ENCODE peak calls at places on chromosomes 1 and 21, in eight cellular contexts. One of them, this sample, is unnamed. For H3K4me1, the result is how much of the 10 kb centered on the place peaks cover.

GRCh38 chr21:42199488-42200463 is 19.2 kb upstream of the ABCG1 start:
- DNase-seq in endodermal cell: peak
- DNase-seq in neural progenitor cell: no peak
- DNase-seq in K562: no peak
- DNase-seq in Karpas-422: peak
- DNase-seq in PC-3: peak
- DNase-seq in IMR-90: peak
- DNase-seq in H9: no peak
- DNase-seq in this sample: no peak

GRCh38 chr1:208432346-208432745 is 188.2 kb upstream of the PLXNA2 start:
- DNase-seq in endodermal cell: no peak
- DNase-seq in neural progenitor cell: peak
- DNase-seq in K562: no peak
- DNase-seq in Karpas-422: no peak
- DNase-seq in PC-3: no peak
- DNase-seq in IMR-90: no peak
- DNase-seq in H9: no peak
- DNase-seq in this sample: no peak

GRCh38 chr1:67612690-67613322 is 72.2 kb upstream of the GADD45A start:
- DNase-seq in endodermal cell: peak
- DNase-seq in neural progenitor cell: no peak
- DNase-seq in K562: no peak
- DNase-seq in Karpas-422: no peak
- DNase-seq in PC-3: peak
- DNase-seq in IMR-90: no peak
- DNase-seq in H9: no peak
- DNase-seq in this sample: no peak

GRCh38 chr1:178501705-178502329 is 5.1 kb upstream of the CLEC20A start:
- DNase-seq in endodermal cell: peak
- DNase-seq in neural progenitor cell: peak
- DNase-seq in K562: peak
- DNase-seq in Karpas-422: peak
- DNase-seq in PC-3: peak
- DNase-seq in IMR-90: peak
- DNase-seq in H9: peak
- DNase-seq in this sample: peak

GRCh38 chr21:45335151-45335760 is 47.6 kb upstream of the POFUT2 start:
- DNase-seq in endodermal cell: no peak
- DNase-seq in neural progenitor cell: no peak
- DNase-seq in K562: no peak
- DNase-seq in Karpas-422: no peak
- DNase-seq in PC-3: no peak
- DNase-seq in IMR-90: no peak
- DNase-seq in H9: no peak
- DNase-seq in this sample: no peak

GRCh38 chr1:64472805-64473204 is 2.9 kb downstream of the CACHD1 start:
- DNase-seq in endodermal cell: peak
- DNase-seq in neural progenitor cell: peak
- DNase-seq in K562: no peak
- DNase-seq in Karpas-422: no peak
- DNase-seq in PC-3: no peak
- DNase-seq in IMR-90: no peak
- DNase-seq in H9: peak
- DNase-seq in this sample: no peak

GRCh38 chr1:218779341-218779831 is 394.3 kb upstream of the LYPLAL1 start:
- DNase-seq in endodermal cell: no peak
- DNase-seq in neural progenitor cell: no peak
- DNase-seq in K562: no peak
- DNase-seq in Karpas-422: no peak
- DNase-seq in PC-3: peak
- DNase-seq in IMR-90: peak
- DNase-seq in H9: no peak
- DNase-seq in this sample: no peak

GRCh38 chr21:31145271-31145801 is 107.1 kb upstream of the KRTAP19-8 start:
- DNase-seq in endodermal cell: no peak
- DNase-seq in neural progenitor cell: no peak
- DNase-seq in K562: no peak
- DNase-seq in Karpas-422: no peak
- DNase-seq in PC-3: no peak
- DNase-seq in IMR-90: peak
- DNase-seq in H9: no peak
- DNase-seq in this sample: no peak

GRCh38 chr1:235601087-235601486 is 48.5 kb downstream of the GNG4 start:
- DNase-seq in endodermal cell: peak
- DNase-seq in neural progenitor cell: peak
- DNase-seq in K562: no peak
- DNase-seq in Karpas-422: peak
- DNase-seq in PC-3: peak
- DNase-seq in IMR-90: no peak
- DNase-seq in H9: peak
- DNase-seq in this sample: peak

GRCh38 chr1:192311281-192311680 is 5.5 kb upstream of the RGS21 start:
- DNase-seq in endodermal cell: no peak
- DNase-seq in neural progenitor cell: no peak
- DNase-seq in K562: peak
- DNase-seq in Karpas-422: peak
- DNase-seq in PC-3: peak
- DNase-seq in IMR-90: peak
- DNase-seq in H9: no peak
- DNase-seq in this sample: peak

GRCh38 chr21:41894922-41895557 is 15.9 kb upstream of the PRDM15 start:
- DNase-seq in endodermal cell: no peak
- DNase-seq in neural progenitor cell: no peak
- DNase-seq in K562: peak
- DNase-seq in Karpas-422: no peak
- DNase-seq in PC-3: peak
- DNase-seq in IMR-90: peak
- DNase-seq in H9: no peak
- DNase-seq in this sample: no peak

GRCh38 chr1:117795190-117795589 is 134.2 kb downstream of the GDAP2 start:
- DNase-seq in endodermal cell: no peak
- DNase-seq in neural progenitor cell: no peak
- DNase-seq in K562: peak
- DNase-seq in Karpas-422: no peak
- DNase-seq in PC-3: peak
- DNase-seq in IMR-90: peak
- DNase-seq in H9: no peak
- DNase-seq in this sample: no peak

GRCh38 chr1:229132706-229133105 is 138.2 kb upstream of the RAB4A start:
- DNase-seq in endodermal cell: no peak
- DNase-seq in neural progenitor cell: no peak
- DNase-seq in K562: no peak
- DNase-seq in Karpas-422: no peak
- DNase-seq in PC-3: no peak
- DNase-seq in IMR-90: no peak
- DNase-seq in H9: no peak
- DNase-seq in this sample: no peak

GRCh38 chr21:44917446-44918106 is 3.1 kb downstream of the ITGB2 start:
- DNase-seq in endodermal cell: peak
- DNase-seq in neural progenitor cell: no peak
- DNase-seq in K562: no peak
- DNase-seq in Karpas-422: no peak
- DNase-seq in PC-3: no peak
- DNase-seq in IMR-90: no peak
- DNase-seq in H9: no peak
- DNase-seq in this sample: no peak

DNA sequence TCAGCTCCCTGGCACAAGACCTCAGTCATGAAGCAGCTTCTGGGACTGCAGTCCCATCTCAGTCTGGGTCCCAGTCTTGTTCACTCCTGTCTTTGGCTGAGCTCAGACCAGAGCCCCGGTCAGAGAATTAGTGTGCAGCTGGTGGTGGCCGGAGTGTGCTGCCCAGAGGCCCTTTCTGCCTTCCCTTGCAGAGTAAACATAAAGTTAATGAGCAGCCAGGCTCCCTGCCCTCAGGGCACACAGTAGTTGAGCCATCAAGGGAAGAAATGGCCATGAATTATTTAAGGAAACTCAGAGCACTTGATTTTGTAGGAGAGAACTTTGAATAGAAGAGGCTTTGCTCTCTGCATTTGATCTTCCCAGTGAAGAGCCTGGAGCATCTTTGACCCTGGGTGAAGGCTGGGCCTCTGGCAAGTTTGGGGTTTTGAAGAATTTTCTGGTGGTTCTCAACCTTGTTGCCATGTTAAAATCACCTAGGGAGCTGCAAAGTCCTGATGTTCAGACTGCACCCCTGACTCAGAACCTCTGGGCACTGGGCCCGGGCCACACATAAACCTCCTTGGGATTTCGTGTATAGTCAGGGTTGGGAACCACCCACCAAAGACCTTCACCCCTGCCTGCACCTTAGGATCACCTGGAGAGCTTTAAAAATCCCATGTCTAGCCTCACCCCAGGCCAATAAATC is 26.4 kb upstream of the SELENON start:
- DNase-seq in endodermal cell: no peak
- DNase-seq in neural progenitor cell: no peak
- DNase-seq in K562: no peak
- DNase-seq in Karpas-422: no peak
- DNase-seq in PC-3: peak
- DNase-seq in IMR-90: peak
- DNase-seq in H9: no peak
- DNase-seq in this sample: no peak
- H3K4me1 ChIP-seq in endodermal cell: under half
- H3K4me1 ChIP-seq in neural progenitor cell: under half
- H3K4me1 ChIP-seq in K562: under half
- H3K4me1 ChIP-seq in Karpas-422: under half
- H3K4me1 ChIP-seq in PC-3: under half
- H3K4me1 ChIP-seq in IMR-90: under half
- H3K4me1 ChIP-seq in H9: under half
- H3K4me1 ChIP-seq in this sample: under half

GRCh38 chr1:15204931-15205330 is 42.1 kb upstream of the FHAD1 start:
- DNase-seq in endodermal cell: no peak
- DNase-seq in neural progenitor cell: no peak
- DNase-seq in K562: no peak
- DNase-seq in Karpas-422: no peak
- DNase-seq in PC-3: no peak
- DNase-seq in IMR-90: no peak
- DNase-seq in H9: no peak
- DNase-seq in this sample: no peak

GRCh38 chr1:15207829-15208429 is 39.1 kb upstream of the FHAD1 start:
- DNase-seq in endodermal cell: peak
- DNase-seq in neural progenitor cell: no peak
- DNase-seq in K562: no peak
- DNase-seq in Karpas-422: no peak
- DNase-seq in PC-3: no peak
- DNase-seq in IMR-90: no peak
- DNase-seq in H9: no peak
- DNase-seq in this sample: no peak

GRCh38 chr1:15207031-15207828 is 39.8 kb upstream of the FHAD1 start:
- DNase-seq in endodermal cell: peak
- DNase-seq in neural progenitor cell: peak
- DNase-seq in K562: no peak
- DNase-seq in Karpas-422: no peak
- DNase-seq in PC-3: no peak
- DNase-seq in IMR-90: no peak
- DNase-seq in H9: peak
- DNase-seq in this sample: no peak

GRCh38 chr1:15205586-15206346 is 41.3 kb upstream of the FHAD1 start:
- DNase-seq in endodermal cell: no peak
- DNase-seq in neural progenitor cell: no peak
- DNase-seq in K562: no peak
- DNase-seq in Karpas-422: no peak
- DNase-seq in PC-3: no peak
- DNase-seq in IMR-90: no peak
- DNase-seq in H9: no peak
- DNase-seq in this sample: no peak

GRCh38 chr1:15206418-15207030 is 40.5 kb upstream of the FHAD1 start:
- DNase-seq in endodermal cell: peak
- DNase-seq in neural progenitor cell: peak
- DNase-seq in K562: no peak
- DNase-seq in Karpas-422: no peak
- DNase-seq in PC-3: peak
- DNase-seq in IMR-90: peak
- DNase-seq in H9: no peak
- DNase-seq in this sample: no peak
- H3K9ac ChIP-seq in endodermal cell: no peak
- H3K9ac ChIP-seq in neural progenitor cell: no peak
- H3K9ac ChIP-seq in K562: no peak
- H3K9ac ChIP-seq in Karpas-422: no peak
- H3K9ac ChIP-seq in PC-3: no peak
- H3K9ac ChIP-seq in IMR-90: no peak
- H3K9ac ChIP-seq in H9: no peak
- H3K9ac ChIP-seq in this sample: no peak

GRCh38 chr1:39113109-39113743 is 87.1 kb downstream of the NDUFS5 start:
- DNase-seq in endodermal cell: no peak
- DNase-seq in neural progenitor cell: no peak
- DNase-seq in K562: no peak
- DNase-seq in Karpas-422: peak
- DNase-seq in PC-3: no peak
- DNase-seq in IMR-90: no peak
- DNase-seq in H9: no peak
- DNase-seq in this sample: no peak
- H3K4me1 ChIP-seq in endodermal cell: under half
- H3K4me1 ChIP-seq in neural progenitor cell: under half
- H3K4me1 ChIP-seq in K562: under half
- H3K4me1 ChIP-seq in Karpas-422: under half
- H3K4me1 ChIP-seq in PC-3: half or more
- H3K4me1 ChIP-seq in IMR-90: under half
- H3K4me1 ChIP-seq in H9: under half
- H3K4me1 ChIP-seq in this sample: under half

GRCh38 chr1:94863297-94863911 is 43.2 kb downstream of the SLC44A3 start:
- DNase-seq in endodermal cell: no peak
- DNase-seq in neural progenitor cell: no peak
- DNase-seq in K562: no peak
- DNase-seq in Karpas-422: no peak
- DNase-seq in PC-3: peak
- DNase-seq in IMR-90: peak
- DNase-seq in H9: no peak
- DNase-seq in this sample: no peak
- H3K9ac ChIP-seq in endodermal cell: no peak
- H3K9ac ChIP-seq in neural progenitor cell: no peak
- H3K9ac ChIP-seq in K562: no peak
- H3K9ac ChIP-seq in Karpas-422: no peak
- H3K9ac ChIP-seq in PC-3: peak
- H3K9ac ChIP-seq in IMR-90: peak
- H3K9ac ChIP-seq in H9: no peak
- H3K9ac ChIP-seq in this sample: no peak

DNA sequence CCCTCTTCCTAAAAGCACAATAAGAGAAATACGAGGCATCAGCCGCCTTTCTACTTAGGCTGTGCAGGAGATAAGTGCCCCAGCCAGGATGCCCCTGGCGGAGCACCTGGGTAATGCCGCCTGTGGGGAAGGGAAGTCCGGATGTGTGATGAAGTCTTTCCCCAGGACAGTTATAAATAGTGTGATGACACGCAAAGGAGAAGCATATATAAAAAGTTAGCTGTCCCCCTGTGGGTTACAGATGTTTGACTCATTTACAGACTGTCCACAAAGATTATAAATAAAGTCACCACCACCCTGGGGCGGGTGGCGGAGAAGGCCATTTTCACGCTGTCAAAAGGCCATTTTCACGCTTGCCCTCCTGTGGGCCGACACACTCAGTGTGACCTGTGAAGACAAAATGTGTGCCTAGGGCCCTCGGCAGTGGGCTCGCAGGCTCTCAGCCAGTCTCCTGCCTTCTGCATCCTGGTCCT is 6.3 kb downstream of the KCNN3 start:
- DNase-seq in endodermal cell: peak
- DNase-seq in neural progenitor cell: peak
- DNase-seq in K562: peak
- DNase-seq in Karpas-422: peak
- DNase-seq in PC-3: peak
- DNase-seq in IMR-90: peak
- DNase-seq in H9: peak
- DNase-seq in this sample: no peak
- H3K4me1 ChIP-seq in endodermal cell: under half
- H3K4me1 ChIP-seq in neural progenitor cell: under half
- H3K4me1 ChIP-seq in K562: half or more
- H3K4me1 ChIP-seq in Karpas-422: half or more
- H3K4me1 ChIP-seq in PC-3: under half
- H3K4me1 ChIP-seq in IMR-90: under half
- H3K4me1 ChIP-seq in H9: under half
- H3K4me1 ChIP-seq in this sample: under half